ENCODE peak calls at places on chromosomes 3 and 15, in six cellular contexts. M is pancreas, E is GM12878, U is spleen, S is tibial artery, F is heart right ventricle. V is an unnamed sample.
A peak's percentile ranks its signal among the peaks of the same experiment; 100 is the strongest.

GRCh38 chr15:86199467-86200145 is 119.9 kb downstream of the AGBL1 start:
- DNase-seq in M (no peak), E (no peak), U (no peak), S (no peak), F (no peak), V (no peak)

GRCh38 chr3:73740041-73740440 is 115.3 kb upstream of the PDZRN3 start:
- DNase-seq in M (no peak), E (no peak), U (no peak), S (no peak), F (no peak), V (no peak)

GRCh38 chr3:122962149-122962548 is 65.4 kb downstream of the SEMA5B start:
- DNase-seq in M (no peak), E (no peak), U (peak; percentile 27), S (peak; percentile 59), F (no peak), V (peak; percentile 88)

GRCh38 chr3:23832523-23832922 is 26.8 kb downstream of the UBE2E1 start:
- DNase-seq in M (no peak), E (no peak), U (no peak), S (no peak), F (no peak), V (no peak)

GRCh38 chr3:10549617-10550228 is 44.3 kb upstream of the ATP2B2 start:
- DNase-seq in M (no peak), E (no peak), U (no peak), S (no peak), F (no peak), V (peak; percentile 16)

GRCh38 chr15:73601449-73602425 is 31.5 kb downstream of the NPTN start:
- DNase-seq in M (peak; percentile 48), E (no peak), U (no peak), S (peak; percentile 39), F (peak; percentile 70), V (no peak)

GRCh38 chr3:24686764-24687163 is 192.1 kb upstream of the THRB start:
- DNase-seq in M (no peak), E (no peak), U (no peak), S (no peak), F (no peak), V (no peak)

GRCh38 chr3:183845608-183846288 is 20.4 kb upstream of the MAP6D1 start:
- DNase-seq in M (no peak), E (no peak), U (no peak), S (no peak), F (no peak), V (no peak)

GRCh38 chr3:43958973-43959372 is 268.2 kb downstream of the ABHD5 start:
- DNase-seq in M (no peak), E (no peak), U (no peak), S (no peak), F (no peak), V (no peak)

GRCh38 chr3:43872901-43873300 is 182.2 kb downstream of the ABHD5 start:
- DNase-seq in M (no peak), E (no peak), U (no peak), S (no peak), F (no peak), V (no peak)

GRCh38 chr15:70806992-70807712 is 43.8 kb upstream of the UACA start:
- DNase-seq in M (no peak), E (no peak), U (peak; percentile 78), S (peak; percentile 85), F (peak; percentile 49), V (no peak)

GRCh38 chr3:132721479-132722164 is 587 bp downstream of the NPHP3 start:
- DNase-seq in M (peak; percentile 63), E (no peak), U (peak; percentile 89), S (peak; percentile 74), F (peak; percentile 60), V (peak; percentile 88)

GRCh38 chr15:48695088-48695834 is 49.8 kb upstream of the FBN1 start:
- DNase-seq in M (no peak), E (no peak), U (no peak), S (no peak), F (no peak), V (no peak)

GRCh38 chr15:90603893-90604292 is 74.2 kb downstream of the CRTC3 start:
- DNase-seq in M (no peak), E (no peak), U (peak; percentile 81), S (no peak), F (no peak), V (no peak)

GRCh38 chr3:89303721-89304120 is 196.3 kb downstream of the EPHA3 start:
- DNase-seq in M (no peak), E (no peak), U (no peak), S (no peak), F (no peak), V (no peak)

GRCh38 chr15:38461089-38461833 is 7.3 kb downstream of the FAM98B start:
- DNase-seq in M (no peak), E (no peak), U (no peak), S (no peak), F (no peak), V (no peak)

GRCh38 chr3:67875858-67876257 is 221.4 kb upstream of the SUCLG2 start:
- DNase-seq in M (no peak), E (no peak), U (no peak), S (no peak), F (no peak), V (no peak)

GRCh38 chr3:107987036-107987557 is 103.7 kb downstream of the CD47 start:
- DNase-seq in M (peak; percentile 48), E (no peak), U (no peak), S (peak; percentile 92), F (peak; percentile 85), V (peak; percentile 83)

GRCh38 chr3:45896956-45897355 is 10.6 kb downstream of the CCR9 start:
- DNase-seq in M (no peak), E (no peak), U (no peak), S (no peak), F (no peak), V (no peak)

DNA sequence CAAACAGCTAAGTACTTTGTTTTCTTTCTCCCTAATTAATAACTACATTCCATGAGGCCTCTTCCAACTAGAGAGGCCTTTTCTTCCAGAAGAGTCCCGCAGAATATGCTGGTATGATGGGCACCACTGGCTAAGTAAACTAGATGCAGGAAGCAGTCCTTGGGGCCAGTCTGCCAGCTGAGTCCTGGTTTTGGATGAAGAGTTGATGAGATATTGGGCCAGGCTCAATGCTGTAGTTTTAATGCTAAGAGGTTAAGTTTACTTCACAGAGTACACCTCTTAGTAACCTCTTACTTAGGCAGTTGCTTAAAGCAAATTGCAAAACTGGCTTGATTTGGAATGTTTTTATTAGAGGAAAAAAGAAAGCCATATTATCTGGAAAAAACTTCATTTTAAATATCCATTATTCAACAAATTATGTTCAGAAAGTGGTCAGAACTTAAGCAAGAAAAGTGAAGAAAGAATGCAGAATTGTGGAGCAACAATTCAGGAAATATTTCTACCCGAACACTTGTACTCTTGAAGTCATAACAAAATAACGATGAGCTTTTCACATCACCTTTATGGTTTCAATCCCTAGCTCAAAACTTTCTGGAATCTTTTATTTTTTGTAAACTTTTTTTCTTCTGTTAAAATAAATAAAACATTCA is 178.4 kb upstream of the CDIN1 start:
- DNase-seq in M (no peak), E (no peak), U (no peak), S (no peak), F (no peak), V (no peak)
- H3K4me3 ChIP-seq in M (no peak overlapping the region), E (no peak overlapping the region), U (no peak overlapping the region), S (no peak overlapping the region), F (no peak overlapping the region), V (peak overlapping the region; percentile 33)

GRCh38 chr15:58676766-58677165 is 72.7 kb downstream of the ADAM10 start:
- DNase-seq in M (no peak), E (no peak), U (no peak), S (no peak), F (no peak), V (no peak)

GRCh38 chr15:58682234-58682633 is 67.3 kb downstream of the ADAM10 start:
- DNase-seq in M (no peak), E (no peak), U (no peak), S (no peak), F (no peak), V (no peak)

GRCh38 chr15:58678683-58679082 is 70.8 kb downstream of the ADAM10 start:
- DNase-seq in M (no peak), E (no peak), U (no peak), S (no peak), F (no peak), V (no peak)

GRCh38 chr15:58677426-58677825 is 72.1 kb downstream of the ADAM10 start:
- DNase-seq in M (no peak), E (no peak), U (no peak), S (no peak), F (no peak), V (no peak)
- TF ChIP-seq CTCF in M (no peak), E (peak; percentile 29), U (no peak), S (no peak), F (no peak), V (no peak)

DNA sequence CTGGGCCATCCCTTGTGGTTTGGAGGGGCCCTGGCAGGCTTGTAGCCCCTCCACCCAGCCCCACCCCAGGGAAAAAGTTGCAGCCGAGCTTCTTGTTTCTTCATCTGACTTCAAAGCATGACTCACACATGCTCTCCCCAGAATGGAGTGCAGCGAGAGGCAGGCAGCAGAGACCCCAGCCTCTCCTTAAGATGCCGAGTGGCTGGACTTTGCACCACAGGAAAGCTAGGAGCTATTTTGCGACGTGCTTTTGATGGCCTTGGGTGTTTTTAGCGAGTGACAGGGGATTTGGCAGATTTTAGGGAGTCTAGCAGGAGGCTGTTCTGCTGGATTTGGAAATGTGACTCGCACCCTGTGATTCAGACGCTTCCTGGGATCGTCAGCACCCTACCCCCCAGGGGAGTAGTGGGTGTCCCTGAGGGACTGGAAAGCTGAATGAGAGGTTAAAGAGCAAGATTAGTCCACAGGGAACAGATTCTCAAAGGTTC is 14.2 kb downstream of the BAHD1 start:
- DNase-seq in M (no peak), E (no peak), U (no peak), S (no peak), F (no peak), V (no peak)
- H3K27ac ChIP-seq in M (no peak overlapping the region), E (no peak overlapping the region), U (no peak overlapping the region), S (no peak overlapping the region), F (no peak overlapping the region), V (no peak overlapping the region)

GRCh38 chr15:66253643-66254363 is at the start of gene MEGF11:
- DNase-seq in M (peak; percentile 13), E (no peak), U (no peak), S (no peak), F (no peak), V (no peak)

GRCh38 chr15:66251065-66251789 is 2.3 kb downstream of the MEGF11 start:
- DNase-seq in M (no peak), E (no peak), U (no peak), S (no peak), F (no peak), V (no peak)

GRCh38 chr15:66252411-66253295 is 897 bp downstream of the MEGF11 start:
- DNase-seq in M (peak; percentile 40), E (no peak), U (peak; percentile 85), S (peak; percentile 42), F (peak; percentile 39), V (no peak)

GRCh38 chr15:66253296-66253642 is 281 bp downstream of the MEGF11 start:
- DNase-seq in M (no peak), E (no peak), U (no peak), S (no peak), F (no peak), V (no peak)

DNA sequence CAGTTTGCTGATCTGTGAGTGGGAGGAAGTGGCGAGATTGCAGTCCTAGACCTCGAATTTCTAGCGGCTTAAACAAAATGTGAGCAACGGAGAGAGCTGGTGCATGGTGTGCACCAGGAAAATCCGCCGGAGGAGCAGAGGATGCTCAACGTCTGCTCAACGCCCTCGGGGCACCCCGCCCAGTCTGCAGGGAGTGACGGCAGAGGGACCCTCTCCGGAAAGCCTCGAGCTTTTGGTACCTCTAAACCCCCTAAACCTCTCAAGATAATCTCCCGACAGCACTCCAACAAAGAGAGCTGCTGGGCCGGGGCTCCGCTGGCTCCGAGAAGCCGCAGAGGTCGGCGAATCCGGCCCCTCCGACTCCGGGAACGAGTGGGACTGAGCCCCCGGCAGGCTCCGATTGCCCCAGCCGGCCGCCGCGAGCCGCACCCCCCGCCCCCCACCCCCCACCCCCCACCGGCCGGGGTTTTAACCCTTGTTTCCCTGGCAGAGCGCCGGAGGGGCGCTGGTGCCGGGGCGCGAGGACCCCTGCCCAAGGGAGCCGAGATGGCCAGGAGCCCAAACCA is 1.7 kb downstream of the MEGF11 start:
- DNase-seq in M (no peak), E (no peak), U (no peak), S (no peak), F (no peak), V (no peak)
- H3K4me3 ChIP-seq in M (peak overlapping the region; percentile 48), E (no peak overlapping the region), U (peak overlapping the region; percentile 56), S (peak overlapping the region; percentile 65), F (peak overlapping the region; percentile 56), V (peak overlapping the region; percentile 79)

V was measured in coronary artery.